ENCODE peak calls at places on chromosome 22, in eight cellular contexts. U, W, Y, M, P, E, F and B are unnamed samples.

GRCh38 chr22:23908561-23909205 is 14.5 kb downstream of the MIF start:
- DNase-seq in Y (no peak), E (no peak), U (no peak), W (no peak), F (no peak), P (no peak), M (no peak), B (no peak)

GRCh38 chr22:46781291-46781690 is 18.8 kb downstream of the TBC1D22A start:
- DNase-seq in U (no peak), P (no peak), Y (no peak), W (no peak), E (no peak), M (no peak), F (no peak), B (no peak)

GRCh38 chr22:47943729-47944700 is 1181.6 kb downstream of the TBC1D22A start:
- DNase-seq in Y (no peak), M (no peak), U (no peak), E (no peak), P (no peak), F (no peak), W (no peak), B (no peak)

GRCh38 chr22:42114721-42115120 is 15.9 kb downstream of the CYP2D6 start:
- DNase-seq in E (no peak), P (peak), U (no peak), W (peak), F (peak), M (no peak), Y (no peak), B (no peak)

GRCh38 chr22:38309614-38310517 is 7.4 kb downstream of the CSNK1E start:
- DNase-seq in P (no peak), E (no peak), W (no peak), F (peak), Y (no peak), U (no peak), M (no peak), B (no peak)

GRCh38 chr22:48940988-48941902 is 886.4 kb downstream of the BRD1 start:
- DNase-seq in F (no peak), Y (no peak), M (no peak), E (no peak), U (peak), W (no peak), P (no peak), B (no peak)

GRCh38 chr22:20610243-20610686 is 102.9 kb downstream of the MED15 start:
- DNase-seq in P (no peak), Y (no peak), F (no peak), W (no peak), M (no peak), U (no peak), E (no peak), B (no peak)

GRCh38 chr22:44437493-44438015 is 60.5 kb downstream of the RTL6 start:
- DNase-seq in U (no peak), M (no peak), F (peak), E (no peak), W (no peak), P (peak), Y (no peak), B (no peak)

GRCh38 chr22:24471570-24471969 is 23.6 kb upstream of the UPB1 start:
- DNase-seq in F (peak), P (peak), E (peak), W (no peak), Y (no peak), M (peak), U (no peak), B (no peak)

GRCh38 chr22:37520754-37521153 is 1.5 kb upstream of the CARD10 start:
- DNase-seq in E (peak), F (no peak), W (peak), M (no peak), U (no peak), P (peak), Y (no peak), B (no peak)

GRCh38 chr22:38831166-38831945 is 12.5 kb downstream of the NPTXR start:
- DNase-seq in F (peak), P (peak), W (no peak), U (no peak), E (no peak), Y (no peak), M (no peak), B (no peak)

GRCh38 chr22:23060612-23061400 is 9.5 kb upstream of the GNAZ start:
- DNase-seq in U (no peak), Y (no peak), F (no peak), M (no peak), W (no peak), P (no peak), E (peak), B (no peak)

GRCh38 chr22:45317551-45318167 is 7.9 kb downstream of the FAM118A start:
- DNase-seq in M (peak), U (peak), E (no peak), F (peak), P (peak), Y (no peak), W (no peak), B (peak)

GRCh38 chr22:43998865-43999264 is 25.2 kb upstream of the PARVB start:
- DNase-seq in M (peak), W (no peak), E (no peak), F (no peak), P (peak), Y (no peak), U (no peak), B (no peak)

GRCh38 chr22:41203118-41203517 is 2.0 kb upstream of the L3MBTL2 start:
- DNase-seq in E (no peak), U (no peak), F (no peak), P (no peak), Y (no peak), W (no peak), M (no peak), B (no peak)

GRCh38 chr22:43446881-43447280 is 35.1 kb downstream of the MPPED1 start:
- DNase-seq in Y (no peak), W (no peak), U (no peak), M (no peak), F (no peak), P (no peak), E (no peak), B (no peak)

GRCh38 chr22:44210721-44211120 is 30.0 kb downstream of the PARVG start:
- DNase-seq in M (no peak), E (no peak), P (peak), F (peak), W (no peak), U (no peak), Y (no peak), B (no peak)

GRCh38 chr22:46112405-46112804 is 37.9 kb upstream of the PPARA start:
- DNase-seq in M (no peak), P (no peak), Y (no peak), W (no peak), E (no peak), F (no peak), U (no peak), B (no peak)

DNA sequence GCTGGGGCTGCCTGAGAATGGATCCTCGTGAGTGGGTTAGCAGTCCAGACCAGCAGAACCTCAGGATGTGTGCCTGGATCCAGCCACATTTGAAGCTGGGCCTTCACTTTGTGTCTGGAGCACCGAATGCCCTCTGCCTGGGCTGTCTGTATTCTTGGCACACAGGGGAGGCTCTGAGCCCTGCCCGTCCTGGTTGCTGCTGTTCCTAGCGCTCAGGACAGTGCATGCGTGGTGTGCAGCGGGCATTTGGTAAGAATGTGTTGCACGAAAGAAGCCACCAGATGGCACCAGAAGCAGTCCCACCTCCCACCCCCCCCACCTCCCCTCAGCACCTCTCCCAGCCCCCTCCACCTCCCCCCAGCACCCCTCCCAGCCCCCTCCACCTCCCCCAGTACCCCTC is 4.1 kb upstream of the MAPK11 start:
- DNase-seq in M (peak), Y (no peak), U (peak), F (peak), W (peak), P (peak), E (no peak), B (no peak)
- TF ChIP-seq CTCF in M (peak), Y (peak), U (peak), F (peak), W (peak), P (peak), E (peak), B (no peak)

GRCh38 chr22:22039286-22040074 is 56.9 kb upstream of the TOP3B start:
- DNase-seq in M (no peak), W (no peak), F (no peak), Y (no peak), U (no peak), P (no peak), E (no peak), B (no peak)
- TF ChIP-seq CTCF in M (no peak), W (no peak), F (no peak), Y (no peak), U (no peak), P (no peak), E (no peak), B (no peak)

GRCh38 chr22:49983148-49984042 is 22.8 kb downstream of the PIM3 start:
- DNase-seq in Y (no peak), U (no peak), M (no peak), P (peak), E (peak), F (no peak), W (no peak), B (no peak)
- TF ChIP-seq CTCF in Y (peak), U (peak), M (peak), P (peak), E (peak), F (peak), W (no peak), B (peak)

GRCh38 chr22:50474711-50475651 is at the start of gene SBF1:
- DNase-seq in Y (peak), M (peak), F (peak), W (peak), E (peak), P (peak), U (peak), B (peak)

GRCh38 chr22:50471197-50471847 is 3.5 kb downstream of the SBF1 start:
- DNase-seq in P (no peak), M (no peak), E (no peak), U (no peak), Y (no peak), F (no peak), W (no peak), B (no peak)

GRCh38 chr22:50471962-50472361 is 2.9 kb downstream of the SBF1 start:
- DNase-seq in E (no peak), P (no peak), W (no peak), F (no peak), U (no peak), M (no peak), Y (no peak), B (no peak)

GRCh38 chr22:50473855-50474671 is 772 bp downstream of the SBF1 start:
- DNase-seq in P (peak), W (peak), F (peak), U (peak), Y (no peak), E (peak), M (peak), B (peak)

GRCh38 chr22:50473088-50473487 is 1.7 kb downstream of the SBF1 start:
- DNase-seq in W (peak), M (no peak), P (no peak), U (peak), E (peak), Y (peak), F (no peak), B (no peak)
- TF ChIP-seq CTCF in W (peak), M (peak), P (peak), U (no peak), E (peak), Y (peak), F (peak), B (no peak)

GRCh38 chr22:31291716-31292644 is at the start of gene PIK3IP1:
- DNase-seq in F (peak), Y (peak), U (peak), M (peak), W (peak), P (peak), E (peak), B (peak)
- TF ChIP-seq CTCF in F (peak), Y (peak), U (peak), M (peak), W (peak), P (peak), E (peak), B (no peak)

DNA sequence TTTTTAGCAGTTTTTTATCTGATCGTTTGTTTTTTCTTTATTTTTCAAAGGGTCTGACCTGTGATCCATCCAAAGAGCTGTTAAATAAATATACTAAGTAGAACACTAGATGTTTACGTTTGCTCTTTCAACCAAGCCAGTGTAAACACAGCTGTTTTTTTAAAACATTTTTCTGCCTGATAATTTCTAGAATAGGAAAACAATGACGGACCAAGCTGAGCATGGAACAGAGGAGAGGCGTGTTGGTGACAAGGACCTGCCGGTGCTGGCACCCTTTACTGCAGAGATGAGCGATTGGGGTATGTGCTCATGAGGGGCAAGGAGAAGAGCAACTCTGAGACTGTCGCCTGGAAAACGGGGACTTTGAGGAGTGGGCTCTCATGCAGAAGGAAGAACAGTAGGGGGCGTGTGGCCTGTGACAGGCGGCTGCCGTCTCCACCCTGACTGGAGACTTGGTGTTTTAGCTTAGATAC is 28.6 kb upstream of the PANX2 start:
- DNase-seq in E (no peak), Y (no peak), U (no peak), P (no peak), F (no peak), W (peak), M (no peak), B (peak)
- TF ChIP-seq CTCF in E (no peak), Y (no peak), U (no peak), P (peak), F (no peak), W (no peak), M (no peak), B (no peak)

GRCh38 chr22:36277482-36278291 is 24.8 kb downstream of the APOL1 start:
- DNase-seq in U (peak), F (peak), Y (peak), M (peak), E (no peak), W (peak), P (peak), B (peak)
- TF ChIP-seq CTCF in U (peak), F (peak), Y (peak), M (peak), E (peak), W (peak), P (peak), B (peak)

DNA sequence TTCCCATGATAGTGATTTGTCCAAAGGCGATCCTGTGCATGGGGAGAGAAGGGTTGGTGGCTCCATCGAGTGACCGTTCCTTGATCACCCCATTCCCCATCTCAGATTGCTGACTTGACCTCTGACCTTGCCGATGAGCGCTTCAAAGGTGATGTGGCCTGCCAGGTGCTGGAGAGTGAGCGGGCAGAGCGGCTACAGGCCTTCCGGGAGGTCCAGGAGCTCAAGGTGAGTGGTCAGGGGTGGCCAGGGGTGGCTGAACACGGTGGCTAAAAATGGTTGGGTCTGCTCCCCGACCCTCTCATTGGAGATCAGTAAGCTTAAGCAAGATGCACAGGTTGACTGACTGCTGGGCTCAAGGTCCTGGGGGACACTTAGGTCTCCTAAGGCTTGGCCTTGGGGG is 148.7 kb downstream of the MYO18B start:
- DNase-seq in P (no peak), U (no peak), W (no peak), E (no peak), M (no peak), Y (no peak), F (no peak), B (no peak)
- TF ChIP-seq CTCF in P (no peak), U (no peak), W (no peak), E (no peak), M (no peak), Y (no peak), F (no peak), B (no peak)